ENCODE peak calls at places on chromosomes 13 and 19, in four cellular contexts. H, T, L and U are unnamed samples.
A peak's percentile ranks its signal among the peaks of the same experiment; 100 is the strongest.

GRCh38 chr19:39413269-39413902 is 917 bp downstream of the PLEKHG2 start:
- DNase-seq in L (no peak), H (peak; percentile 75), T (peak; percentile 76), U (no peak)

GRCh38 chr13:74117207-74117705 is 16.9 kb downstream of the KLF12 start:
- DNase-seq in L (no peak), H (no peak), T (no peak), U (no peak)

GRCh38 chr13:25971499-25972145 is 80.2 kb downstream of the SHISA2 start:
- DNase-seq in H (no peak), L (no peak), T (peak; percentile 39), U (no peak)

GRCh38 chr19:1577090-1577928 is 9.2 kb upstream of the MEX3D start:
- DNase-seq in T (no peak), H (no peak), L (no peak), U (no peak)

GRCh38 chr19:27776020-27776419 is 1436.9 kb downstream of the UQCRFS1 start:
- DNase-seq in L (no peak), T (peak; percentile 23), H (peak; percentile 68), U (peak; percentile 19)

GRCh38 chr19:6589711-6590457 is 1.1 kb downstream of the CD70 start:
- DNase-seq in T (no peak), H (peak; percentile 25), L (no peak), U (no peak)

GRCh38 chr13:105991622-105992254 is 543.7 kb downstream of the EFNB2 start:
- DNase-seq in H (peak; percentile 61), T (no peak), L (no peak), U (peak; percentile 100)

GRCh38 chr13:114241918-114242317 is 7.2 kb downstream of the CDC16 start:
- DNase-seq in L (no peak), H (no peak), T (no peak), U (no peak)

GRCh38 chr13:105196052-105196451 is 1339.4 kb downstream of the EFNB2 start:
- DNase-seq in L (no peak), T (no peak), H (peak; percentile 0), U (no peak)

GRCh38 chr13:39410089-39410901 is 192.7 kb downstream of the LHFPL6 start:
- DNase-seq in T (no peak), L (no peak), H (peak; percentile 76), U (peak; percentile 10)

GRCh38 chr19:2867025-2867991 is at the start of gene ZNF556:
- DNase-seq in H (peak; percentile 12), L (no peak), T (peak; percentile 32), U (no peak)

GRCh38 chr19:35353635-35354034 is 4.6 kb upstream of the FFAR3 start:
- DNase-seq in L (no peak), T (no peak), H (no peak), U (no peak)

GRCh38 chr13:52848455-52849190 is at the start of gene PCDH8:
- DNase-seq in H (peak; percentile 6), T (no peak), L (no peak), U (no peak)

GRCh38 chr13:49997935-49998334 is 1.1 kb downstream of the TRIM13 start:
- DNase-seq in T (no peak), L (no peak), H (peak; percentile 26), U (no peak)
- H3K4me1 ChIP-seq in T (peaks cover 54% of the 10 kb centered on the region), L (peaks cover 6% of the 10 kb centered on the region), H (peaks cover 23% of the 10 kb centered on the region), U (peaks cover 13% of the 10 kb centered on the region)

DNA sequence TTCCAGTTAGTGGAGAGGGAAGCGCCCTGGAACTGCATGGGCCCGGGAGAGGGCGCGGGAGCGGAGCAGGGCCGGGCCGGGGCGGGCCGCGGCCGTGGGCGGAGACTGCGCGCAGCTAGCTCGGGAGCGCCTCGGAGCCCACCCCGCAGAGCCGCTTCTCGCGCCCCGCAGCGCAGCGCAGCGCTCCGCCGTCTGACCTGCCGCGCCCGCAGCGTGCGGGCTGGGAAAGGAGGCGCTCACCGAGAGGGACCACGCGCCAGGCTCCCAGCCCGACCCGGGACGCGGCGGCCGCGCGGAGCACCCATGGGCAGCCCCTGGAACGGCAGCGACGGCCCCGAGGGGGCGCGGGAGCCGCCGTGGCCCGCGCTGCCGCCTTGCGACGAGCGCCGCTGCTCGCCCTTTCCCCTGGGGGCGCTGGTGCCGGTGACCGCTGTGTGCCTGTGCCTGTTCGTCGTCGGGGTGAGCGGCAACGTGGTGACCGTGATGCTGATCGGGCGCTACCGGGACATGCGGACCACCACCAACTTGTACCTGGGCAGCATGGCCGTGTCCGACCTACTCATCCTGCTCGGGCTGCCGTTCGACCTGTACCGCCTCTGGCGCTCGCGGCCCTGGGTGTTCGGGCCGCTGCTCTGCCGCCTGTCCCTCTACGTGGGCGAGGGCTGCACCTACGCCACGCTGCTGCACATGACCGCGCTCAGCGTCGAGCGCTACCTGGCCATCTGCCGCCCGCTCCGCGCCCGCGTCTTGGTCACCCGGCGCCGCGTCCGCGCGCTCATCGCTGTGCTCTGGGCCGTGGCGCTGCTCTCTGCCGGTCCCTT is at the start of gene MLNR:
- DNase-seq in H (peak; percentile 52), L (no peak), T (no peak), U (peak; percentile 14)
- TF ChIP-seq EZH2 in H (peak; percentile 26), L (peak; percentile 91), T (no peak), U (peak; percentile 86)

DNA sequence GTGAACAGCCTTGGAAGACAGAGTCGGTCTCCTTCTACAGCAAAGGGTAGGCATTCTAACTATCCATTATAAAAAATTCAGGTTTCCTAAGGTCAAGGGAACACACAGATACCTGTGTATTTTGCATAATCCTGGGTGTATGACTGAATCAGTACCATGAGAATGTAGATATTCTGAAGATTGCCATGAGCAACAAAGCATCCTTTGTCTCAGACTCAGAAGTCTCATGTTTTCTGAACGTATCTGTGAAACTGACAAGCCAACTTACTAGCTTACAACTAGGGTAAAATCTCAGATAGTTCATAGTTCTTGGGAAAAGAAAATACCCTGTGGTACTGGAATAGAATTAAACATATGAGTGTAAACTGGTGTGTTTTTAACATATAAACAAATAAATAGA is 6.5 kb downstream of the ZNF566 start:
- DNase-seq in L (no peak), T (no peak), H (no peak), U (peak; percentile 82)
- H3K4me1 ChIP-seq in L (no peaks in the 10 kb centered on the region), T (peaks cover 9% of the 10 kb centered on the region), H (no peaks in the 10 kb centered on the region), U (no peaks in the 10 kb centered on the region)

DNA sequence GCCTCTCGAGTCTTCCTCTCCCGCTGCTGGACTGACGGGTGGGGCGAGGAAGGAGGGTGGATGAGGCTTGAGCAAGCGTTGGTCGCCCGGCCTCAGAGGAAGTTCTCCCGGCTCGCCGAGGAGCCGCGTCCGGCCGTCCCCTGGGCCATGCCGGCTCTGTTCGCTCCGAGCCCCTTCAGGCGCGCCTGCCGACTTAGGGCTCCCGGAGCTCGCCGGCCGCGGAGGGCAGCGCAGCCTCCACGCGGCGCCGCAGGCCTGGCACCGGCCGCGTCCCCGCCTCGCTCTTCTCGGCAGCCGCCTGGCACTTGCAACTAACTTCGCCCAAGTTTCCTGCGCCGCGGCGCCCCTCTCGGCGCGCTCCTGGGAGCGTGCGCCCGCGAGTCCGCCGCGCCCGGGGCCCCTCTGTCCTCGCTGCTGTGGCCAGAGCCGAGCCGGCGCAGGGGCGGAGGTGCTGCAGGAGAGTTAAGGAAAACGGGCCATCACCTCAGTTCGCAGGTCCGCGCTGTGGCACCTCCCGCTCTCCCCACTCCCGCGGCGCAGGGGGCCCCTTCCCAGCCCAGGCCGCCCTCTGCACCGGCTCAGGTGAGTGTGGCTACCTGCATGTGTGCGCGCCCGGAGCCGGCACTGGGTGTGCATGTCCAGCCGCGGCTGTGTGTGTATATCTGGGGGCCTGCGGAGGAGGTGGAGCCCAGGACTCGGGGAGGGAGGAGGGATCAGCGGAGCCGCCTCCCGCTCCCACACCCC is 639 bp upstream of the SOX21 start:
- DNase-seq in H (peak; percentile 70), T (no peak), L (no peak), U (peak; percentile 39)
- TF ChIP-seq EZH2 in H (no peak), T (no peak), L (peak; percentile 5), U (no peak)

GRCh38 chr13:98427331-98427995 is 149.4 kb downstream of the STK24 start:
- DNase-seq in T (no peak), H (no peak), L (no peak), U (no peak)

GRCh38 chr13:98422046-98422445 is 154.9 kb downstream of the STK24 start:
- DNase-seq in L (no peak), H (no peak), T (no peak), U (no peak)

GRCh38 chr13:98420560-98421175 is 156.2 kb downstream of the STK24 start:
- DNase-seq in L (no peak), H (no peak), T (no peak), U (no peak)

GRCh38 chr13:98419786-98420559 is 156.9 kb downstream of the STK24 start:
- DNase-seq in L (no peak), T (no peak), H (no peak), U (no peak)

DNA sequence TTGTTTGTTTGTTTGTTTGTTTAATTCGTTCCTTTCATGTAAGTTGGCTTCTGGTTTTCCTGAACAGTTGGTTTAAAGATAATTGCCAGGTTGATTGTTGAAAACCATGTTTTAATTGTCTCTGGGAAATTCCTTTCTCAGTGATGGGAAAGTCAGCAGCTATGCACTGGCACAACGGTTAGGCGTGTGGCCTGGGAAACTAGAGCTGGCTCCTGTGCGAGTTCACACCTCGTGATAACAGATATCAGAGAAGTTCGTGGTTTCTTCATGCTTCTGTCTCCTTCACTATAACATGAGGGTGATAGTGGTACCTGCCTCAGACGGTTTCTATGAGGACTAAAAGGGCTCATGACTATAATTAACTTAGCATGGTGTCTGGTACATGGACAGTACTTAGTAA is 153.5 kb downstream of the STK24 start:
- DNase-seq in T (no peak), H (no peak), L (no peak), U (no peak)
- H3K4me1 ChIP-seq in T (no peaks in the 10 kb centered on the region), H (no peaks in the 10 kb centered on the region), L (no peaks in the 10 kb centered on the region), U (no peaks in the 10 kb centered on the region)

DNA sequence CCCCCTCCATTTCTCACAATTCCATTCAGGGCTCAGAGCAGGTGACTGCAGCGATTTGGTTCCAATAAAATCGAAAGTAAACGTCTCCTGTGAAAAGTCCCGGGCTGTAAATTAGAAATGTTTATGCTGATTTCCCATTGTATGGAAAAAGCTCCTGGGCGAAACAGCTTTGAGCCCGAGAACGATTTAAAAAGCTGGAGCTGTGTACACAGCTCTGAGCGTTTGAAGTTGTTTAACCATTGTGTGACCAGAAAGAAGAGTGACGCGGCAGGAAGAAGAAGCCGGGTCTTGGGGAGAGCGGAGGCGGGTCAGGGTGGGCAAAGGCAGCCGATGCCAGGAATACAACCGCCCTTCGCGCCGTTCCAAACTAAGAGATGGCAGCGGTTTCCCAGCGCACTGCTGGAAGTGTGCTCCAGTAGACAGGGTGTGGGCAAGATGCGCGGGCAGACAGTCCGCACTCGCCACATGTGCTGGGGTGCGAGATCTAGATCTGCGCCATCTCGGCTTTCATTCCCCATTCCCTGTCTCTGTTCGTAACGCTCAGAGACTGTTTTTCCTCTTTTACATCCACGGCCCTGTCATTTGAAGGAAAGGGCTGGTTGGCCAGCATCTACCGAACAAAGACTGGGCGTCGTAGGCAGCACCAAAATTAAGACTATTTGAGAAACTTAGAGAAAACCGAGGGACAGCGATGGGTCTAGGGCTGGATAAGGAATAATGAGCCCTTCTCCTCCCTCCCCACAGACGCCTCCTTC is 960 bp upstream of the GSX1 start:
- DNase-seq in H (no peak), L (no peak), T (peak; percentile 20), U (no peak)
- TF ChIP-seq EZH2 in H (peak; percentile 58), L (peak; percentile 96), T (peak; percentile 74), U (peak; percentile 87)